ENCODE peak calls at places on chromosomes 12 and 14, in eight cellular contexts. W is iPS-NIHi11; T is WTC11; K is retina; X is fibroblast of the aortic adventitia; S is ascending aorta; L is CMK; N is stimulated activated CD8-positive, alpha-beta memory T cell treated with anti-CD3 and anti-CD28 coated beads, Interleukin-15, amount 100 ng/mL, for 48 hours. U is an unnamed sample.

GRCh38 chr14:91138511-91139359 is 24.9 kb downstream of the DGLUCY start:
- DNase-seq in L (no peak), K (no peak), T (peak), N (no peak), W (peak), S (no peak), X (peak), U (peak)

GRCh38 chr14:24224618-24225071 is 7.5 kb downstream of the NEDD8 start:
- DNase-seq in N (no peak), S (no peak), T (no peak), L (no peak), W (no peak), X (peak), K (no peak), U (peak)

GRCh38 chr12:105814283-105814682 is 324.5 kb downstream of the NUAK1 start:
- DNase-seq in L (no peak), S (no peak), T (no peak), X (no peak), K (peak), W (no peak), N (no peak), U (no peak)

GRCh38 chr14:73780896-73781295 is 66.7 kb upstream of the PNMA1 start:
- DNase-seq in W (no peak), T (no peak), X (no peak), K (no peak), L (no peak), S (no peak), N (no peak), U (no peak)

GRCh38 chr12:26022043-26022442 is 63.6 kb downstream of the RASSF8 start:
- DNase-seq in K (no peak), X (no peak), T (no peak), W (no peak), N (no peak), S (no peak), L (no peak), U (no peak)

GRCh38 chr12:753401-754237 is 1.2 kb downstream of the WNK1 start:
- DNase-seq in X (peak), K (peak), L (no peak), N (peak), S (no peak), W (peak), T (peak), U (peak)

GRCh38 chr14:50092006-50092555 is 24.3 kb downstream of the VCPKMT start:
- DNase-seq in S (no peak), T (no peak), L (no peak), X (no peak), W (no peak), N (no peak), K (no peak), U (no peak)

GRCh38 chr12:85448548-85449139 is 168.6 kb downstream of the ALX1 start:
- DNase-seq in K (no peak), X (peak), W (no peak), L (no peak), S (no peak), T (no peak), N (no peak), U (peak)

GRCh38 chr12:99916555-99916954 is 68.2 kb downstream of the ANKS1B start:
- DNase-seq in W (no peak), T (no peak), X (no peak), S (no peak), N (no peak), K (no peak), L (no peak), U (no peak)

GRCh38 chr12:51441583-51441982 is 17.0 kb downstream of the SLC4A8 start:
- DNase-seq in L (no peak), N (no peak), X (peak), K (no peak), T (no peak), W (no peak), S (no peak), U (peak)